ENCODE peak calls at places on chromosomes 13 and 19, in five cellular contexts. One of them, this sample, is unnamed.

GRCh38 chr19:57888494-57889231 is at the start of gene ZNF814:
- DNase-seq in mesothelial cell of epicardium: peak
- DNase-seq in NCI-H2081: no peak
- DNase-seq in ELR: peak
- DNase-seq in stimulated activated CD4-positive, alpha-beta T cell treated with anti-CD3 and anti-CD28 coated beads, Interleukin-2, amount 100 ng/mL, for 48 hours: peak
- DNase-seq in this sample: peak

GRCh38 chr13:99995503-99996176 is 14.1 kb downstream of the ZIC2 start:
- DNase-seq in mesothelial cell of epicardium: no peak
- DNase-seq in NCI-H2081: peak
- DNase-seq in ELR: no peak
- DNase-seq in stimulated activated CD4-positive, alpha-beta T cell treated with anti-CD3 and anti-CD28 coated beads, Interleukin-2, amount 100 ng/mL, for 48 hours: no peak
- DNase-seq in this sample: no peak

GRCh38 chr19:46756544-46756888 is 10.3 kb upstream of the STRN4 start:
- DNase-seq in mesothelial cell of epicardium: no peak
- DNase-seq in NCI-H2081: no peak
- DNase-seq in ELR: no peak
- DNase-seq in stimulated activated CD4-positive, alpha-beta T cell treated with anti-CD3 and anti-CD28 coated beads, Interleukin-2, amount 100 ng/mL, for 48 hours: no peak
- DNase-seq in this sample: no peak

GRCh38 chr19:39870171-39870971 is 24.2 kb upstream of the FBL start:
- DNase-seq in mesothelial cell of epicardium: no peak
- DNase-seq in NCI-H2081: peak
- DNase-seq in ELR: no peak
- DNase-seq in stimulated activated CD4-positive, alpha-beta T cell treated with anti-CD3 and anti-CD28 coated beads, Interleukin-2, amount 100 ng/mL, for 48 hours: no peak
- DNase-seq in this sample: no peak

GRCh38 chr19:38721977-38722773 is 22.1 kb downstream of the CAPN12 start:
- DNase-seq in mesothelial cell of epicardium: no peak
- DNase-seq in NCI-H2081: no peak
- DNase-seq in ELR: no peak
- DNase-seq in stimulated activated CD4-positive, alpha-beta T cell treated with anti-CD3 and anti-CD28 coated beads, Interleukin-2, amount 100 ng/mL, for 48 hours: no peak
- DNase-seq in this sample: peak

GRCh38 chr19:34325961-34326360 is 39.0 kb upstream of the GPI start:
- DNase-seq in mesothelial cell of epicardium: no peak
- DNase-seq in NCI-H2081: no peak
- DNase-seq in ELR: no peak
- DNase-seq in stimulated activated CD4-positive, alpha-beta T cell treated with anti-CD3 and anti-CD28 coated beads, Interleukin-2, amount 100 ng/mL, for 48 hours: no peak
- DNase-seq in this sample: no peak

GRCh38 chr19:47315125-47315821 is 5.6 kb downstream of the C5AR1 start:
- DNase-seq in mesothelial cell of epicardium: no peak
- DNase-seq in NCI-H2081: no peak
- DNase-seq in ELR: peak
- DNase-seq in stimulated activated CD4-positive, alpha-beta T cell treated with anti-CD3 and anti-CD28 coated beads, Interleukin-2, amount 100 ng/mL, for 48 hours: no peak
- DNase-seq in this sample: no peak

GRCh38 chr13:40801255-40802217 is 12.1 kb downstream of the SLC25A15 start:
- DNase-seq in mesothelial cell of epicardium: no peak
- DNase-seq in NCI-H2081: no peak
- DNase-seq in ELR: no peak
- DNase-seq in stimulated activated CD4-positive, alpha-beta T cell treated with anti-CD3 and anti-CD28 coated beads, Interleukin-2, amount 100 ng/mL, for 48 hours: no peak
- DNase-seq in this sample: no peak

GRCh38 chr19:46722004-46722380 is 5.1 kb upstream of the PRKD2 start:
- DNase-seq in mesothelial cell of epicardium: no peak
- DNase-seq in NCI-H2081: no peak
- DNase-seq in ELR: peak
- DNase-seq in stimulated activated CD4-positive, alpha-beta T cell treated with anti-CD3 and anti-CD28 coated beads, Interleukin-2, amount 100 ng/mL, for 48 hours: no peak
- DNase-seq in this sample: no peak

GRCh38 chr19:38399081-38399480 is 3.8 kb upstream of the FAM98C start:
- DNase-seq in mesothelial cell of epicardium: no peak
- DNase-seq in NCI-H2081: no peak
- DNase-seq in ELR: no peak
- DNase-seq in stimulated activated CD4-positive, alpha-beta T cell treated with anti-CD3 and anti-CD28 coated beads, Interleukin-2, amount 100 ng/mL, for 48 hours: no peak
- DNase-seq in this sample: no peak

GRCh38 chr13:42478531-42479156 is 95.3 kb upstream of the TNFSF11 start:
- DNase-seq in mesothelial cell of epicardium: no peak
- DNase-seq in NCI-H2081: no peak
- DNase-seq in ELR: peak
- DNase-seq in stimulated activated CD4-positive, alpha-beta T cell treated with anti-CD3 and anti-CD28 coated beads, Interleukin-2, amount 100 ng/mL, for 48 hours: no peak
- DNase-seq in this sample: no peak

GRCh38 chr13:113456116-113456702 is 2.9 kb upstream of the ADPRHL1 start:
- DNase-seq in mesothelial cell of epicardium: no peak
- DNase-seq in NCI-H2081: no peak
- DNase-seq in ELR: no peak
- DNase-seq in stimulated activated CD4-positive, alpha-beta T cell treated with anti-CD3 and anti-CD28 coated beads, Interleukin-2, amount 100 ng/mL, for 48 hours: no peak
- DNase-seq in this sample: no peak

GRCh38 chr19:17932485-17933338 is at the start of gene CCDC124:
- DNase-seq in mesothelial cell of epicardium: peak
- DNase-seq in NCI-H2081: peak
- DNase-seq in ELR: peak
- DNase-seq in stimulated activated CD4-positive, alpha-beta T cell treated with anti-CD3 and anti-CD28 coated beads, Interleukin-2, amount 100 ng/mL, for 48 hours: peak
- DNase-seq in this sample: peak

GRCh38 chr19:42596391-42597071 is 1.8 kb upstream of the CEACAM8 start:
- DNase-seq in mesothelial cell of epicardium: no peak
- DNase-seq in NCI-H2081: peak
- DNase-seq in ELR: peak
- DNase-seq in stimulated activated CD4-positive, alpha-beta T cell treated with anti-CD3 and anti-CD28 coated beads, Interleukin-2, amount 100 ng/mL, for 48 hours: peak
- DNase-seq in this sample: peak

GRCh38 chr13:89695343-89696257 is 1651.9 kb upstream of the MIR17HG start:
- DNase-seq in mesothelial cell of epicardium: no peak
- DNase-seq in NCI-H2081: peak
- DNase-seq in ELR: peak
- DNase-seq in stimulated activated CD4-positive, alpha-beta T cell treated with anti-CD3 and anti-CD28 coated beads, Interleukin-2, amount 100 ng/mL, for 48 hours: peak
- DNase-seq in this sample: peak

GRCh38 chr19:31100945-31101344 is 248.3 kb downstream of the TSHZ3 start:
- DNase-seq in mesothelial cell of epicardium: no peak
- DNase-seq in NCI-H2081: no peak
- DNase-seq in ELR: no peak
- DNase-seq in stimulated activated CD4-positive, alpha-beta T cell treated with anti-CD3 and anti-CD28 coated beads, Interleukin-2, amount 100 ng/mL, for 48 hours: no peak
- DNase-seq in this sample: no peak

GRCh38 chr13:97600438-97601080 is 166.6 kb downstream of the RAP2A start:
- DNase-seq in mesothelial cell of epicardium: no peak
- DNase-seq in NCI-H2081: no peak
- DNase-seq in ELR: peak
- DNase-seq in stimulated activated CD4-positive, alpha-beta T cell treated with anti-CD3 and anti-CD28 coated beads, Interleukin-2, amount 100 ng/mL, for 48 hours: no peak
- DNase-seq in this sample: no peak

GRCh38 chr13:84668637-84669036 is 786.4 kb upstream of the SLITRK1 start:
- DNase-seq in mesothelial cell of epicardium: no peak
- DNase-seq in NCI-H2081: no peak
- DNase-seq in ELR: no peak
- DNase-seq in stimulated activated CD4-positive, alpha-beta T cell treated with anti-CD3 and anti-CD28 coated beads, Interleukin-2, amount 100 ng/mL, for 48 hours: no peak
- DNase-seq in this sample: no peak

GRCh38 chr13:106133025-106133424 is 402.4 kb downstream of the EFNB2 start:
- DNase-seq in mesothelial cell of epicardium: no peak
- DNase-seq in NCI-H2081: no peak
- DNase-seq in ELR: peak
- DNase-seq in stimulated activated CD4-positive, alpha-beta T cell treated with anti-CD3 and anti-CD28 coated beads, Interleukin-2, amount 100 ng/mL, for 48 hours: no peak
- DNase-seq in this sample: no peak

GRCh38 chr19:35879770-35880317 is 11.5 kb downstream of the APLP1 start:
- DNase-seq in mesothelial cell of epicardium: peak
- DNase-seq in NCI-H2081: peak
- DNase-seq in ELR: peak
- DNase-seq in stimulated activated CD4-positive, alpha-beta T cell treated with anti-CD3 and anti-CD28 coated beads, Interleukin-2, amount 100 ng/mL, for 48 hours: peak
- DNase-seq in this sample: peak

GRCh38 chr19:610801-611505 is 21.3 kb downstream of the HCN2 start:
- DNase-seq in mesothelial cell of epicardium: no peak
- DNase-seq in NCI-H2081: peak
- DNase-seq in ELR: peak
- DNase-seq in stimulated activated CD4-positive, alpha-beta T cell treated with anti-CD3 and anti-CD28 coated beads, Interleukin-2, amount 100 ng/mL, for 48 hours: peak
- DNase-seq in this sample: no peak

GRCh38 chr19:46972301-46972700 is 47.3 kb upstream of the NPAS1 start:
- DNase-seq in mesothelial cell of epicardium: no peak
- DNase-seq in NCI-H2081: no peak
- DNase-seq in ELR: no peak
- DNase-seq in stimulated activated CD4-positive, alpha-beta T cell treated with anti-CD3 and anti-CD28 coated beads, Interleukin-2, amount 100 ng/mL, for 48 hours: no peak
- DNase-seq in this sample: no peak

GRCh38 chr19:38993271-38993670 is 17.7 kb upstream of the FBXO17 start:
- DNase-seq in mesothelial cell of epicardium: no peak
- DNase-seq in NCI-H2081: no peak
- DNase-seq in ELR: peak
- DNase-seq in stimulated activated CD4-positive, alpha-beta T cell treated with anti-CD3 and anti-CD28 coated beads, Interleukin-2, amount 100 ng/mL, for 48 hours: no peak
- DNase-seq in this sample: no peak

GRCh38 chr19:58261968-58262921 is 16.5 kb upstream of the ZNF8 start:
- DNase-seq in mesothelial cell of epicardium: no peak
- DNase-seq in NCI-H2081: no peak
- DNase-seq in ELR: peak
- DNase-seq in stimulated activated CD4-positive, alpha-beta T cell treated with anti-CD3 and anti-CD28 coated beads, Interleukin-2, amount 100 ng/mL, for 48 hours: no peak
- DNase-seq in this sample: no peak

GRCh38 chr19:21092107-21092506 is 10.1 kb downstream of the ZNF714 start:
- DNase-seq in mesothelial cell of epicardium: no peak
- DNase-seq in NCI-H2081: no peak
- DNase-seq in ELR: no peak
- DNase-seq in stimulated activated CD4-positive, alpha-beta T cell treated with anti-CD3 and anti-CD28 coated beads, Interleukin-2, amount 100 ng/mL, for 48 hours: no peak
- DNase-seq in this sample: no peak

GRCh38 chr13:97976551-97977375 is 23.3 kb downstream of the IPO5 start:
- DNase-seq in mesothelial cell of epicardium: no peak
- DNase-seq in NCI-H2081: peak
- DNase-seq in ELR: peak
- DNase-seq in stimulated activated CD4-positive, alpha-beta T cell treated with anti-CD3 and anti-CD28 coated beads, Interleukin-2, amount 100 ng/mL, for 48 hours: peak
- DNase-seq in this sample: peak

GRCh38 chr19:8387688-8388611 is 2.2 kb upstream of the RAB11B start:
- DNase-seq in mesothelial cell of epicardium: no peak
- DNase-seq in NCI-H2081: no peak
- DNase-seq in ELR: no peak
- DNase-seq in stimulated activated CD4-positive, alpha-beta T cell treated with anti-CD3 and anti-CD28 coated beads, Interleukin-2, amount 100 ng/mL, for 48 hours: no peak
- DNase-seq in this sample: no peak

GRCh38 chr13:73059460-73060250 is 850 bp downstream of the KLF5 start:
- DNase-seq in mesothelial cell of epicardium: peak
- DNase-seq in NCI-H2081: peak
- DNase-seq in ELR: peak
- DNase-seq in stimulated activated CD4-positive, alpha-beta T cell treated with anti-CD3 and anti-CD28 coated beads, Interleukin-2, amount 100 ng/mL, for 48 hours: peak
- DNase-seq in this sample: peak

GRCh38 chr13:68176486-68176885 is 946.4 kb upstream of the PCDH9 start:
- DNase-seq in mesothelial cell of epicardium: no peak
- DNase-seq in NCI-H2081: no peak
- DNase-seq in ELR: peak
- DNase-seq in stimulated activated CD4-positive, alpha-beta T cell treated with anti-CD3 and anti-CD28 coated beads, Interleukin-2, amount 100 ng/mL, for 48 hours: no peak
- DNase-seq in this sample: no peak